ENCODE peak calls at places on chromosomes 1 and 21, in four cellular contexts. One of them, this sample, is unnamed.

GRCh38 chr1:16207318-16208269 is 4.9 kb downstream of the ARHGEF19 start:
- DNase-seq in foreskin fibroblast: no peak
- DNase-seq in hepatocyte: peak
- DNase-seq in heart left ventricle: no peak
- DNase-seq in this sample: no peak

GRCh38 chr1:29912413-29912812 is 676.1 kb downstream of the PTPRU start:
- DNase-seq in foreskin fibroblast: peak
- DNase-seq in hepatocyte: peak
- DNase-seq in heart left ventricle: no peak
- DNase-seq in this sample: peak

GRCh38 chr21:35051287-35051818 is 2.3 kb upstream of the RUNX1 start:
- DNase-seq in foreskin fibroblast: peak
- DNase-seq in hepatocyte: peak
- DNase-seq in heart left ventricle: peak
- DNase-seq in this sample: peak

GRCh38 chr1:202579806-202580205 is 130.4 kb downstream of the SYT2 start:
- DNase-seq in foreskin fibroblast: peak
- DNase-seq in hepatocyte: no peak
- DNase-seq in heart left ventricle: no peak
- DNase-seq in this sample: no peak

GRCh38 chr1:226410958-226411357 is 3.1 kb upstream of the PARP1 start:
- DNase-seq in foreskin fibroblast: no peak
- DNase-seq in hepatocyte: no peak
- DNase-seq in heart left ventricle: no peak
- DNase-seq in this sample: no peak

GRCh38 chr1:3404301-3404700 is 50.2 kb upstream of the ARHGEF16 start:
- DNase-seq in foreskin fibroblast: no peak
- DNase-seq in hepatocyte: no peak
- DNase-seq in heart left ventricle: no peak
- DNase-seq in this sample: no peak

GRCh38 chr1:226111109-226111864 is 48.8 kb downstream of the H3-3A start:
- DNase-seq in foreskin fibroblast: no peak
- DNase-seq in hepatocyte: no peak
- DNase-seq in heart left ventricle: no peak
- DNase-seq in this sample: no peak

GRCh38 chr21:38985423-38986378 is 180.0 kb downstream of the ETS2 start:
- DNase-seq in foreskin fibroblast: peak
- DNase-seq in hepatocyte: peak
- DNase-seq in heart left ventricle: peak
- DNase-seq in this sample: no peak

GRCh38 chr1:232282541-232282940 is 347.4 kb downstream of the SIPA1L2 start:
- DNase-seq in foreskin fibroblast: no peak
- DNase-seq in hepatocyte: no peak
- DNase-seq in heart left ventricle: no peak
- DNase-seq in this sample: no peak

GRCh38 chr1:60897003-60897402 is 185.4 kb upstream of the NFIA start:
- DNase-seq in foreskin fibroblast: no peak
- DNase-seq in hepatocyte: no peak
- DNase-seq in heart left ventricle: peak
- DNase-seq in this sample: no peak

DNA sequence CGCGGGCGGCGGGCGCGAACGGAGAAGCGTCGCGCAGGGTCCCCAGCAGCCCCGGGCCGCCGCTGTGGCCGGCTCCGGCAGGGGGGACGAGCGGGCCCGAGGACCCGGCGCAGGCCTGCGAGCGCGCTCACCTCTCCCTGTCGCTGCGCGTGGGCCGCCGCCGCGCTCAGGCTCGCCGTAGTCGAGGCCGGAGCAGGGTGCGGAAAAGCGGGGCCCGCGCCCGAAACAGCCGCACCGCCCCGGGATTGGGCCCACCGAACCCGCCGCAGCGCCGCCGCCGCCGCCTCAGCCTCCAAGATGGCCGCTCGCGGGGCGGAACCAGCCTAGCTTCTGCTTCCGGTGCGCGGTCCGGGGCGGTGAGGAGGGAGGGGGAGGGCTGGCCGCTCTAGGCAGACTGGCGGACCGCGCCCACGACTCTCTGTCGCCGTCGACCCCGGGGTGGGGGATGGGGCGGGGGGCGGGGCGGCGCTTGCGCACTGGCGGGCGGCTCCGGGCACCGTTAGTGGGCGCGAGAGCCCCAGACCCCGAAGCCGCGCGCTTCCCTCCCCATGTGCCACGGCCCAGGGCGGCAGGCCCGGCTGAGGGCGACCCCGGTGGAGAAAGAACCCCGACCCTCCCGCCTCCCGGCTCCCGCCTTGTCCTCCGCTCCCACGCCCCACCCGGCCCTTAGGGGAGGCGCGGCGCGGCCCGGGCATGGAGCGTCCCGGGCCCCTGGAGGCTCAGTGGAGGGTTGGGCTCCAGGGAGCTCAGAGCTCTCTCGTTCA is at the start of gene UBE2J2:
- DNase-seq in foreskin fibroblast: peak
- DNase-seq in hepatocyte: peak
- DNase-seq in heart left ventricle: peak
- DNase-seq in this sample: peak
- TF ChIP-seq CTCF in foreskin fibroblast: no peak
- TF ChIP-seq CTCF in hepatocyte: no peak
- TF ChIP-seq CTCF in heart left ventricle: no peak
- TF ChIP-seq CTCF in this sample: no peak

DNA sequence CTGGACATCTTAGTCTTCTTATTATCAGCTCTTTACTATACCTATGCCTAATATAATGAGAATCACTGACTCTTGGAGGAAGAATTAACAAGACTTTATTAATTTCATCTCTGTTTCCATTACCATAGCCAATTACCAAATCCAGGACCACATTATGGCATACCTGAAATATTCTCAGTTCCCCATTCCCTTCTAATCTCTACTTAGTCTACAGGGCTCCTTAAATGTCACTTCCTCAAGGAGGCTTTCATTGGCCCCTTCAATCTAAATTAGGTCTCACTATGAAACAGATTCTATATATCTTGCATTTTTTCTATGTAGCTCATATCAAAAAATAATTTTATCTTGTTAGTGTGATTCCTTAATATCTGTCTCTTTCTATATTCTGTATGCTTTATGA is 371.2 kb downstream of the PTBP2 start:
- DNase-seq in foreskin fibroblast: no peak
- DNase-seq in hepatocyte: no peak
- DNase-seq in heart left ventricle: no peak
- DNase-seq in this sample: no peak
- TF ChIP-seq CTCF in foreskin fibroblast: no peak
- TF ChIP-seq CTCF in hepatocyte: no peak
- TF ChIP-seq CTCF in heart left ventricle: no peak
- TF ChIP-seq CTCF in this sample: no peak

DNA sequence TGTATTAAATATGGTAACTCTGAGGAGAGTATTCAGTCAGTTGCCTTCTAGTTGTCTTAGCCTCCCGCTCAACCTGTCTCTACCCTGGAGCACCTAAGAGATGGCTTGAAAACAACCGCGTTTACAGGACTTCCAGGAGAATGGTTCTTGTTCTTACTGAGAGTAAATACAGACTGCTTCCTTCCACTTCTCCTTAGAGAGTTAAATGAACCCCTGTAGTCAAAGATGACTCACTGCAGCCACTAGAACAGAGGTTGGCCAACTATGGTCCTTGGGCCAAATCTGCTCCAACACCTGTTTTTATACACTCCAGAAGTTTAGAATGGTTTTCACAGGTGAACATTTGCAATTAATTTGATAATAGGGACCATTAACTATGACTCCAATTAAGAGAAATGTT is 60.1 kb upstream of the ASB17 start:
- DNase-seq in foreskin fibroblast: no peak
- DNase-seq in hepatocyte: no peak
- DNase-seq in heart left ventricle: no peak
- DNase-seq in this sample: no peak
- TF ChIP-seq CTCF in foreskin fibroblast: no peak
- TF ChIP-seq CTCF in hepatocyte: no peak
- TF ChIP-seq CTCF in heart left ventricle: no peak
- TF ChIP-seq CTCF in this sample: no peak

DNA sequence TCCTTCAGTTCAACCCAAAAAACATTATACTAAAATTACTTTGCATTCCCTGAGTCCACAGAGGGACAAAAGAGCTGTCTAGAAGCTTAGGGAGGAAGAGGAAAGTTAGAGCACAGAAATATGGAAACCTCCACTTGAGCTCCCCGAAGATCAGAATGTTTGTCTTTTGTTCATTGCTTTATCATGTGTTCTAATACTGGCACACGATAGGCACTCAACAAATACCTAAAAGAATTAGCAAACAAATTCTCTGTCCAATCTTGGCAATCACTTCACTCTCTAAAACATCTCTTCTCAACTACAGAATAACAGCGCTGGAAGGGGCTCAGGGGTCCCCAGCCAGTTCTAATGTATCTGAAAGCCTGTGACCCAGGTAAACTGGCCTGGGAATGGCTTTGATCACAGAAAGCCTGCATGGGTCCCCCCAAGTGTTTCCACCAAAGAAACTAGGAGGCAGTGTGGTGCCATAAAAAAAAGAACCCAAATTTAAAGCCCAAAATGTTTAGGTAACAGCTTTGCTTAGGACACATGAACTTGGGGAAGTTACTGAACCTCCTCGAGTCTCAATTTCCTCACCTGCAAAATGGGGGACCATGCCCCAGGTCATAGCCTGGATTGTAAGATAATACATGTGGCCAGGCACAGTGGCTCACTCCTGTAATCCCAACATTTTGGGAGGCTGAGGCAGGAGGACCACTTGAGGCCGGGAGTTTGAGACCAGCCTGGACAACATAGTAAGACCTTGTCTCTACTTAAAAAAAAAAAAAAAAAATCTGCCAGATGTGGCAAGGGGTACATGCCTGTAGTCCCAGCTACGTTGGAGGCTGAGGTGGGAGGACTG is 45.8 kb downstream of the SSBP3 start:
- DNase-seq in foreskin fibroblast: no peak
- DNase-seq in hepatocyte: no peak
- DNase-seq in heart left ventricle: peak
- DNase-seq in this sample: no peak
- TF ChIP-seq CTCF in foreskin fibroblast: peak
- TF ChIP-seq CTCF in hepatocyte: no peak
- TF ChIP-seq CTCF in heart left ventricle: no peak
- TF ChIP-seq CTCF in this sample: no peak

GRCh38 chr1:55289042-55289441 is 73.9 kb upstream of the USP24 start:
- DNase-seq in foreskin fibroblast: no peak
- DNase-seq in hepatocyte: no peak
- DNase-seq in heart left ventricle: no peak
- DNase-seq in this sample: no peak

GRCh38 chr1:55286851-55287602 is 71.9 kb upstream of the USP24 start:
- DNase-seq in foreskin fibroblast: no peak
- DNase-seq in hepatocyte: no peak
- DNase-seq in heart left ventricle: no peak
- DNase-seq in this sample: no peak

GRCh38 chr1:55288245-55288644 is 73.1 kb upstream of the USP24 start:
- DNase-seq in foreskin fibroblast: no peak
- DNase-seq in hepatocyte: no peak
- DNase-seq in heart left ventricle: peak
- DNase-seq in this sample: no peak

GRCh38 chr1:55287732-55288131 is 72.6 kb upstream of the USP24 start:
- DNase-seq in foreskin fibroblast: no peak
- DNase-seq in hepatocyte: no peak
- DNase-seq in heart left ventricle: no peak
- DNase-seq in this sample: no peak

DNA sequence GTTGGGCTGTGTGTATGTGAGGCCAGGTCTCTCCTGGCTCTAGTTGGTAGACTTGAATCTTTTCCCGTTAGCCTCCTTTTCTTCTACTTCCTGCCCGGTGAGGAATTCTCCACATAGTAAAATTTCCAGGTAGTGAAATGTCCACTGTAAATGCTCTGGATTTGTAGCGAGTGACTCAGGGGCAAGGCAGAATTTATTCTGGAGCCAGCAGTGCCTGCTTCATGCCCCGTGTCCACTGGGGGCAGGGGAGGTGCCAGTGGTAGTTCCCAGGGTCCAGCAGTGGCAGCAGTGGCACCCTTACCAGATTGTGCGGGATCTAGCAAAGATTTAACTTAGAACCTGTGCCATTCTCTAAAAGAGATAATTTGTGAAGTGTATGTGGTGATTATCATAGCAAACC is 74.5 kb upstream of the USP24 start:
- DNase-seq in foreskin fibroblast: no peak
- DNase-seq in hepatocyte: no peak
- DNase-seq in heart left ventricle: no peak
- DNase-seq in this sample: peak
- TF ChIP-seq CTCF in foreskin fibroblast: peak
- TF ChIP-seq CTCF in hepatocyte: no peak
- TF ChIP-seq CTCF in heart left ventricle: no peak
- TF ChIP-seq CTCF in this sample: no peak

GRCh38 chr1:111141803-111142202 is 1.8 kb downstream of the CEPT1 start:
- DNase-seq in foreskin fibroblast: no peak
- DNase-seq in hepatocyte: peak
- DNase-seq in heart left ventricle: no peak
- DNase-seq in this sample: no peak

GRCh38 chr1:111141245-111141644 is 1.2 kb downstream of the CEPT1 start:
- DNase-seq in foreskin fibroblast: no peak
- DNase-seq in hepatocyte: no peak
- DNase-seq in heart left ventricle: no peak
- DNase-seq in this sample: no peak

GRCh38 chr1:111140680-111140967 is 601 bp downstream of the CEPT1 start:
- DNase-seq in foreskin fibroblast: peak
- DNase-seq in hepatocyte: peak
- DNase-seq in heart left ventricle: no peak
- DNase-seq in this sample: peak

GRCh38 chr1:111139234-111139955 is 498 bp downstream of the DRAM2 start:
- DNase-seq in foreskin fibroblast: peak
- DNase-seq in hepatocyte: peak
- DNase-seq in heart left ventricle: peak
- DNase-seq in this sample: peak

DNA sequence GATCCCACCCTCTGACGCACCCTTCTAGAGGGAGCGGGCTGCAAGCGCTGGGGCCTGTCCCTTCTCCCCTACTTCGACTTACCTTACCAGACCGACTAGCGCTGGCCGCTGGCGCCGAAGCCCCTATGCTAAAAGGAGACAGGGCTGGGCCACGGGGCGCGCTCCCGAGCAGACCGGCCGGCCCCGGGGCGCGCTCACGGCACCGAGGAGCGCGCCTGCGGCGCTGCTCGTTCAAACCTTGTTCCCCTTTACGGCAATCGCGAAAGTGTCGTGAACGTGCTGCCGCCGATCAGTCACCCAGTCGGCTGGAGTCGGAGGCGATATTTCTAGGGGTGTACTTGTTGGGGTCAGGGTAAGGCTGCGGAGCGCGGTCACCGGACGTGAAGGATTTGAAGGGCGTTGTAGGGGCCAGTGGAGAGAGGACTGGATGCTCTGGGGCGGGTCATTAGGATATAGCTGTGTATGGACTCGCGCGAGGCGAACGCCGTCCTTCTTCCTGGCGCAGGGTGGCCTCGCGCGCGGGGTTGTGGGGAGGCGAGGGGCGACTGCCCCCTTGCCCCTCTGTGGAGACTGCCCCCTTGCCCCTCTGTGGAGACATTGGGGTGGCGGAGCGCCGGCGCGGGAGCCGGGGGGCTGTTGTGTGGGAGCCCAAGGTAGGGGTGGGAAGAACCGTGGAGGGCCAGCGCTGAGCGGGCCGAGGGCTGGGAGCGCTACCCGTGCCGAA is at the start of the genes CEPT1 and DRAM2:
- DNase-seq in foreskin fibroblast: peak
- DNase-seq in hepatocyte: peak
- DNase-seq in heart left ventricle: peak
- DNase-seq in this sample: peak
- TF ChIP-seq CTCF in foreskin fibroblast: no peak
- TF ChIP-seq CTCF in hepatocyte: no peak
- TF ChIP-seq CTCF in heart left ventricle: no peak
- TF ChIP-seq CTCF in this sample: no peak

This sample was measured in Calu3.